ENCODE peak calls at places on chromosomes 3 and 15, in six cellular contexts. One of them, this sample, is unnamed. For H3K9me3, the result is how much of the 10 kb centered on the place peaks cover.

GRCh38 chr3:72137865-72138861 is 353.2 kb upstream of the PROK2 start:
- DNase-seq in IMR-90: no peak
- DNase-seq in upper lobe of left lung: no peak
- DNase-seq in esophagus squamous epithelium: no peak
- DNase-seq in heart left ventricle: peak
- DNase-seq in heart right ventricle: peak
- DNase-seq in this sample: no peak

GRCh38 chr3:56839784-56840724 is 38.3 kb upstream of the ARHGEF3 start:
- DNase-seq in IMR-90: peak
- DNase-seq in upper lobe of left lung: no peak
- DNase-seq in esophagus squamous epithelium: no peak
- DNase-seq in heart left ventricle: no peak
- DNase-seq in heart right ventricle: no peak
- DNase-seq in this sample: peak

GRCh38 chr3:72319202-72320095 is 528.8 kb downstream of the SHQ1 start:
- DNase-seq in IMR-90: peak
- DNase-seq in upper lobe of left lung: no peak
- DNase-seq in esophagus squamous epithelium: no peak
- DNase-seq in heart left ventricle: no peak
- DNase-seq in heart right ventricle: no peak
- DNase-seq in this sample: no peak

GRCh38 chr3:128340198-128340903 is 126.3 kb downstream of the DNAJB8 start:
- DNase-seq in IMR-90: no peak
- DNase-seq in upper lobe of left lung: no peak
- DNase-seq in esophagus squamous epithelium: no peak
- DNase-seq in heart left ventricle: no peak
- DNase-seq in heart right ventricle: no peak
- DNase-seq in this sample: no peak

GRCh38 chr15:98794211-98794610 is 145.9 kb downstream of the IGF1R start:
- DNase-seq in IMR-90: no peak
- DNase-seq in upper lobe of left lung: no peak
- DNase-seq in esophagus squamous epithelium: no peak
- DNase-seq in heart left ventricle: no peak
- DNase-seq in heart right ventricle: no peak
- DNase-seq in this sample: no peak

GRCh38 chr3:30452446-30452845 is 154.0 kb upstream of the TGFBR2 start:
- DNase-seq in IMR-90: no peak
- DNase-seq in upper lobe of left lung: no peak
- DNase-seq in esophagus squamous epithelium: no peak
- DNase-seq in heart left ventricle: no peak
- DNase-seq in heart right ventricle: no peak
- DNase-seq in this sample: no peak

GRCh38 chr3:48065035-48065434 is 48.8 kb upstream of the MAP4 start:
- DNase-seq in IMR-90: peak
- DNase-seq in upper lobe of left lung: no peak
- DNase-seq in esophagus squamous epithelium: no peak
- DNase-seq in heart left ventricle: no peak
- DNase-seq in heart right ventricle: no peak
- DNase-seq in this sample: no peak

GRCh38 chr3:125043599-125044151 is 12.1 kb downstream of the HEG1 start:
- DNase-seq in IMR-90: no peak
- DNase-seq in upper lobe of left lung: peak
- DNase-seq in esophagus squamous epithelium: no peak
- DNase-seq in heart left ventricle: peak
- DNase-seq in heart right ventricle: peak
- DNase-seq in this sample: no peak

GRCh38 chr3:129502641-129503386 is 25.6 kb upstream of the RHO start:
- DNase-seq in IMR-90: no peak
- DNase-seq in upper lobe of left lung: no peak
- DNase-seq in esophagus squamous epithelium: no peak
- DNase-seq in heart left ventricle: no peak
- DNase-seq in heart right ventricle: peak
- DNase-seq in this sample: no peak

GRCh38 chr3:30302027-30302426 is 304.4 kb upstream of the TGFBR2 start:
- DNase-seq in IMR-90: peak
- DNase-seq in upper lobe of left lung: no peak
- DNase-seq in esophagus squamous epithelium: no peak
- DNase-seq in heart left ventricle: no peak
- DNase-seq in heart right ventricle: no peak
- DNase-seq in this sample: no peak

DNA sequence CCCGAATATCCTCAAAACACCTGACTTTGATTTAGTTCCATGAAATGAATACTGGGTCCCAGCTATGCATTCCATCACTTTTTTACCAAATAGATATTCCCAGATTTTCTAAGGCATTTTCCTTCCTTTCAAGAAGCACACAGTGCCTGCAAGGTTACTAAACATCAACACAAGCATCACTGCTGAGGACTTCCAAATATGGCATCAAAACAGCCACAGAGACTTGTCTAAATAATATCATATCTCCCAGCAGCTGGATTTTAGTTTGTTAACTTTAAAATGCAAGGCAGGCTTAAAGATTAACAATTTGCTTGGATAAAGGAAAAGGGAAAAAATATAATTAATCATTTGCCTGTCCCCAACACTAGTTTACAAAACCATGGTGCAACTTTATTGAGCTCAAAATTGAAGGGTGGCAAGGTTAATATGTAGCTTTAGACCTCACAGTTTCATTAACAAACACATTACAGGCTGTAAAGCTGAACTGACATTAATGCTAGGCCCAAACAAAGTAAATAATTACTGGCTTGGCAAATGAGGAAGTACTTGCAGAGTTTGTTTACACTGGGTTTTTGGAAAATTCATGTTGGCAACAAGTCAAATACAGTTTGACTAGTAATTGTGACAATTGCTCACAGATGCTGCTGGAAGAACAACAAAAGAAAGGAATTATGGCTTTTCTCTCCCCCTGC is 401.7 kb upstream of the CDIN1 start:
- DNase-seq in IMR-90: peak
- DNase-seq in upper lobe of left lung: no peak
- DNase-seq in esophagus squamous epithelium: no peak
- DNase-seq in heart left ventricle: no peak
- DNase-seq in heart right ventricle: no peak
- DNase-seq in this sample: no peak
- H3K9me3 ChIP-seq in IMR-90: under half
- H3K9me3 ChIP-seq in upper lobe of left lung: under half
- H3K9me3 ChIP-seq in esophagus squamous epithelium: under half
- H3K9me3 ChIP-seq in heart left ventricle: under half
- H3K9me3 ChIP-seq in heart right ventricle: under half
- H3K9me3 ChIP-seq in this sample: under half

GRCh38 chr3:11271986-11272904 is at the start of gene ATG7:
- DNase-seq in IMR-90: peak
- DNase-seq in upper lobe of left lung: peak
- DNase-seq in esophagus squamous epithelium: peak
- DNase-seq in heart left ventricle: peak
- DNase-seq in heart right ventricle: peak
- DNase-seq in this sample: peak

GRCh38 chr3:11272913-11273574 is 847 bp downstream of the ATG7 start:
- DNase-seq in IMR-90: no peak
- DNase-seq in upper lobe of left lung: no peak
- DNase-seq in esophagus squamous epithelium: no peak
- DNase-seq in heart left ventricle: no peak
- DNase-seq in heart right ventricle: no peak
- DNase-seq in this sample: no peak

GRCh38 chr3:11274743-11275142 is 2.5 kb downstream of the ATG7 start:
- DNase-seq in IMR-90: no peak
- DNase-seq in upper lobe of left lung: no peak
- DNase-seq in esophagus squamous epithelium: no peak
- DNase-seq in heart left ventricle: no peak
- DNase-seq in heart right ventricle: no peak
- DNase-seq in this sample: no peak

GRCh38 chr3:11273945-11274344 is 1.7 kb downstream of the ATG7 start:
- DNase-seq in IMR-90: no peak
- DNase-seq in upper lobe of left lung: no peak
- DNase-seq in esophagus squamous epithelium: no peak
- DNase-seq in heart left ventricle: peak
- DNase-seq in heart right ventricle: no peak
- DNase-seq in this sample: no peak

DNA sequence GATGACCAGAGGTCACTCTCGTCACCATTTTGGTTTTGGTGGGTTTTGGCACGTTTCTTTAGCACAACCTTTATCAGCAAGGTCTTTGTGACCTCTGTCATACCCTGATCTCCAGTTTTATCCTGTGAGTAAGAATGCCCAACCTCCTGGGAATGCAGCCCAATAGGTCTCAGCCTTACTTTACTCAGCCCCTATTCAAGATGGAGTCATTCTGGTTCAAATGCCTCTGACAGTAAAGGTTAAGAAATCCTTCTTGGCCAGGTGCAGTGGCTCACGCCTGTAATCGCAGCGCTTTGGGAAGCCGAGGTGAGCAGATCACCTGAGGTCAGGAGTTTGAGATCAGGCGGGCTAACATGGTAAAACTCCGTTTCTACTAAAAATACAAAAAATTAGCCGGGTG is 3.2 kb upstream of the ATG7 start:
- DNase-seq in IMR-90: no peak
- DNase-seq in upper lobe of left lung: no peak
- DNase-seq in esophagus squamous epithelium: no peak
- DNase-seq in heart left ventricle: no peak
- DNase-seq in heart right ventricle: no peak
- DNase-seq in this sample: no peak
- H3K27ac ChIP-seq in IMR-90: no peak
- H3K27ac ChIP-seq in upper lobe of left lung: no peak
- H3K27ac ChIP-seq in esophagus squamous epithelium: no peak
- H3K27ac ChIP-seq in heart left ventricle: no peak
- H3K27ac ChIP-seq in heart right ventricle: no peak
- H3K27ac ChIP-seq in this sample: no peak

DNA sequence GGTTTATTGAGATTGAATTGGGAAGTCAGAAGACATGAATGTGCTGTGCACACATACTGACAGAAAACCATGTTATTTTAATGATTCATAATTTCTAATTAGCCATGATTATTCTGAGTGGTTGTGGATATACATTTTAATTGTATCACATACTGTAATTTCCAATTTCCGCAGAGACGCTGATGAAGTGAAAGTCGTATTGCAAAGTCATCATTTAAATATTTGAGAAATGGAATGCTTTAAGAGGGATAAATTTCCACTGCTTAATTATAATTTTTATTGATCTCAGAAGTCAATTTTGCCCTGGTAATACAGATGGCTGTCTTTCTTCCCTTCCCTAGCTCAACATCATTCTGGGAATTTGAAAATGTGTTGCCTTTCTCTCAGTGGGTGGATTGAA is 819.2 kb downstream of the ROBO2 start:
- DNase-seq in IMR-90: no peak
- DNase-seq in upper lobe of left lung: no peak
- DNase-seq in esophagus squamous epithelium: no peak
- DNase-seq in heart left ventricle: no peak
- DNase-seq in heart right ventricle: no peak
- DNase-seq in this sample: no peak
- H3K9me3 ChIP-seq in IMR-90: under half
- H3K9me3 ChIP-seq in upper lobe of left lung: under half
- H3K9me3 ChIP-seq in esophagus squamous epithelium: under half
- H3K9me3 ChIP-seq in heart left ventricle: under half
- H3K9me3 ChIP-seq in heart right ventricle: under half
- H3K9me3 ChIP-seq in this sample: under half

DNA sequence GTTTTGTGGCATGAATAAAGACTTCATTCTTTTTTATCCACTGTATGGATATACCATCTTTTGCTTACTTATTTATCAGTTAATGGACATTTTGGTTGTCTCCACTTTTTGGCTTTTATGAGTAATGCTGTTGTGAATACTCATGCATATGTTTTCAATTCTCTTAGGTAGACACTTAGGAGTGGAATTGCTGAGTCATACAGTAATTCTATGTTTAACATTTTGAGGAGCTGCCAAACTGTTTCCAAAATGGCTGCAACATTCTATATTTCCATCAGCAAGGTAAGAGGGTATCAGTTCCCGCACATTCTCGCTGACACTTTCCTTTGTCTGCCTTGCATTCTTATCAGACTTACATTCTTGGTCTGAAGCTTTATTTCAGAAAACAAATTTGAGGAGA is 191.1 kb downstream of the WNT5A start:
- DNase-seq in IMR-90: peak
- DNase-seq in upper lobe of left lung: no peak
- DNase-seq in esophagus squamous epithelium: no peak
- DNase-seq in heart left ventricle: no peak
- DNase-seq in heart right ventricle: no peak
- DNase-seq in this sample: no peak
- H3K27ac ChIP-seq in IMR-90: peak
- H3K27ac ChIP-seq in upper lobe of left lung: no peak
- H3K27ac ChIP-seq in esophagus squamous epithelium: no peak
- H3K27ac ChIP-seq in heart left ventricle: no peak
- H3K27ac ChIP-seq in heart right ventricle: no peak
- H3K27ac ChIP-seq in this sample: no peak

GRCh38 chr15:87634361-87634760 is 622.2 kb downstream of the NTRK3 start:
- DNase-seq in IMR-90: no peak
- DNase-seq in upper lobe of left lung: no peak
- DNase-seq in esophagus squamous epithelium: no peak
- DNase-seq in heart left ventricle: no peak
- DNase-seq in heart right ventricle: no peak
- DNase-seq in this sample: no peak
- H3K9me3 ChIP-seq in IMR-90: under half
- H3K9me3 ChIP-seq in upper lobe of left lung: under half
- H3K9me3 ChIP-seq in esophagus squamous epithelium: under half
- H3K9me3 ChIP-seq in heart left ventricle: under half
- H3K9me3 ChIP-seq in heart right ventricle: under half
- H3K9me3 ChIP-seq in this sample: under half

GRCh38 chr3:79976466-79976865 is 208.7 kb upstream of the ROBO1 start:
- DNase-seq in IMR-90: no peak
- DNase-seq in upper lobe of left lung: no peak
- DNase-seq in esophagus squamous epithelium: no peak
- DNase-seq in heart left ventricle: no peak
- DNase-seq in heart right ventricle: no peak
- DNase-seq in this sample: no peak
- H3K27ac ChIP-seq in IMR-90: no peak
- H3K27ac ChIP-seq in upper lobe of left lung: no peak
- H3K27ac ChIP-seq in esophagus squamous epithelium: no peak
- H3K27ac ChIP-seq in heart left ventricle: no peak
- H3K27ac ChIP-seq in heart right ventricle: no peak
- H3K27ac ChIP-seq in this sample: no peak

GRCh38 chr15:26460165-26460564 is 312.7 kb downstream of the GABRB3 start:
- DNase-seq in IMR-90: no peak
- DNase-seq in upper lobe of left lung: no peak
- DNase-seq in esophagus squamous epithelium: no peak
- DNase-seq in heart left ventricle: no peak
- DNase-seq in heart right ventricle: no peak
- DNase-seq in this sample: no peak

GRCh38 chr15:26451995-26452394 is 320.9 kb downstream of the GABRB3 start:
- DNase-seq in IMR-90: no peak
- DNase-seq in upper lobe of left lung: no peak
- DNase-seq in esophagus squamous epithelium: no peak
- DNase-seq in heart left ventricle: no peak
- DNase-seq in heart right ventricle: no peak
- DNase-seq in this sample: no peak

GRCh38 chr15:26453914-26454313 is 319.0 kb downstream of the GABRB3 start:
- DNase-seq in IMR-90: no peak
- DNase-seq in upper lobe of left lung: no peak
- DNase-seq in esophagus squamous epithelium: no peak
- DNase-seq in heart left ventricle: no peak
- DNase-seq in heart right ventricle: no peak
- DNase-seq in this sample: no peak

GRCh38 chr15:26455828-26456227 is 317.0 kb downstream of the GABRB3 start:
- DNase-seq in IMR-90: no peak
- DNase-seq in upper lobe of left lung: no peak
- DNase-seq in esophagus squamous epithelium: no peak
- DNase-seq in heart left ventricle: no peak
- DNase-seq in heart right ventricle: no peak
- DNase-seq in this sample: no peak
- H3K9me3 ChIP-seq in IMR-90: under half
- H3K9me3 ChIP-seq in upper lobe of left lung: under half
- H3K9me3 ChIP-seq in esophagus squamous epithelium: under half
- H3K9me3 ChIP-seq in heart left ventricle: under half
- H3K9me3 ChIP-seq in heart right ventricle: under half
- H3K9me3 ChIP-seq in this sample: under half